ENCODE peak calls at places on chromosomes 13 and 19, in six cellular contexts. P, U, O, Y, H and F are unnamed samples.
A peak's percentile ranks its signal among the peaks of the same experiment; 100 is the strongest.

GRCh38 chr19:38517321-38517720 is 83.8 kb downstream of the RYR1 start:
- DNase-seq in P (no peak), U (no peak), O (no peak), Y (no peak), H (no peak), F (no peak)

GRCh38 chr19:10288662-10289166 is 1.0 kb upstream of the ICAM5 start:
- DNase-seq in P (no peak), U (peak; percentile 67), O (no peak), Y (peak; percentile 45), H (no peak), F (peak; percentile 69)

GRCh38 chr19:18863843-18864362 is 32.1 kb downstream of the CERS1 start:
- DNase-seq in P (no peak), U (no peak), O (no peak), Y (no peak), H (no peak), F (no peak)

GRCh38 chr13:53499551-53499950 is 470.9 kb downstream of the OLFM4 start:
- DNase-seq in P (no peak), U (no peak), O (no peak), Y (no peak), H (no peak), F (no peak)

GRCh38 chr19:20928371-20928770 is 5.3 kb downstream of the ZNF85 start:
- DNase-seq in P (no peak), U (no peak), O (peak; percentile 14), Y (peak; percentile 90), H (no peak), F (peak; percentile 18)

GRCh38 chr13:43835701-43836100 is 43.8 kb downstream of the CCDC122 start:
- DNase-seq in P (no peak), U (no peak), O (no peak), Y (peak; percentile 37), H (no peak), F (peak; percentile 23)

GRCh38 chr13:20451397-20451796 is 74.3 kb downstream of the CRYL1 start:
- DNase-seq in P (no peak), U (no peak), O (no peak), Y (no peak), H (no peak), F (no peak)

GRCh38 chr19:944171-944567 is 18.3 kb downstream of the ARID3A start:
- DNase-seq in P (peak; percentile 85), U (no peak), O (no peak), Y (no peak), H (no peak), F (no peak)

GRCh38 chr19:41149831-41150230 is 35.6 kb downstream of the CYP2F1 start:
- DNase-seq in P (no peak), U (no peak), O (no peak), Y (no peak), H (no peak), F (no peak)

GRCh38 chr19:10537668-10538067 is 6.0 kb upstream of the ATG4D start:
- DNase-seq in P (no peak), U (no peak), O (no peak), Y (no peak), H (no peak), F (no peak)

GRCh38 chr19:17026706-17027427 is at the start of gene CPAMD8:
- DNase-seq in P (peak; percentile 43), U (no peak), O (no peak), Y (no peak), H (peak; percentile 11), F (no peak)

GRCh38 chr19:43467730-43468129 is 2.3 kb upstream of the LYPD3 start:
- DNase-seq in P (no peak), U (no peak), O (peak; percentile 27), Y (peak; percentile 62), H (no peak), F (peak; percentile 41)

GRCh38 chr13:106103779-106104178 is 431.7 kb downstream of the EFNB2 start:
- DNase-seq in P (peak; percentile 61), U (no peak), O (no peak), Y (peak; percentile 56), H (no peak), F (peak; percentile 56)

GRCh38 chr13:41668130-41668757 is 210.9 kb downstream of the RGCC start:
- DNase-seq in P (peak; percentile 88), U (peak; percentile 29), O (peak; percentile 80), Y (peak; percentile 94), H (peak; percentile 74), F (peak; percentile 86)

GRCh38 chr19:29628661-29629385 is 22.7 kb downstream of the POP4 start:
- DNase-seq in P (no peak), U (no peak), O (no peak), Y (no peak), H (no peak), F (no peak)

GRCh38 chr19:40800339-40800996 is 1.5 kb downstream of the EGLN2 start:
- DNase-seq in P (no peak), U (no peak), O (no peak), Y (no peak), H (no peak), F (no peak)

GRCh38 chr13:51221674-51222509 is at the start of gene FAM124A:
- DNase-seq in P (peak; percentile 80), U (peak; percentile 20), O (no peak), Y (peak; percentile 27), H (peak; percentile 36), F (peak; percentile 73)

GRCh38 chr13:81408647-81409046 is 1067.7 kb upstream of the SPRY2 start:
- DNase-seq in P (no peak), U (no peak), O (no peak), Y (no peak), H (no peak), F (no peak)

GRCh38 chr19:54247106-54247930 is 4.7 kb upstream of the LILRA6 start:
- DNase-seq in P (no peak), U (no peak), O (no peak), Y (no peak), H (no peak), F (no peak)

GRCh38 chr19:572891-573825 is 762 bp downstream of the BSG start:
- DNase-seq in P (peak; percentile 70), U (peak; percentile 81), O (no peak), Y (peak; percentile 66), H (peak; percentile 58), F (peak; percentile 88)

GRCh38 chr13:59112375-59112774 is 1051.4 kb downstream of the DIAPH3 start:
- DNase-seq in P (peak; percentile 21), U (peak; percentile 7), O (peak; percentile 2), Y (peak; percentile 96), H (peak; percentile 26), F (peak; percentile 82)

GRCh38 chr13:64725492-64725891 is 2504.6 kb downstream of the PCDH9 start:
- DNase-seq in P (no peak), U (no peak), O (no peak), Y (no peak), H (no peak), F (no peak)

GRCh38 chr13:64718116-64718515 is 2512.0 kb downstream of the PCDH9 start:
- DNase-seq in P (no peak), U (no peak), O (no peak), Y (no peak), H (no peak), F (no peak)

DNA sequence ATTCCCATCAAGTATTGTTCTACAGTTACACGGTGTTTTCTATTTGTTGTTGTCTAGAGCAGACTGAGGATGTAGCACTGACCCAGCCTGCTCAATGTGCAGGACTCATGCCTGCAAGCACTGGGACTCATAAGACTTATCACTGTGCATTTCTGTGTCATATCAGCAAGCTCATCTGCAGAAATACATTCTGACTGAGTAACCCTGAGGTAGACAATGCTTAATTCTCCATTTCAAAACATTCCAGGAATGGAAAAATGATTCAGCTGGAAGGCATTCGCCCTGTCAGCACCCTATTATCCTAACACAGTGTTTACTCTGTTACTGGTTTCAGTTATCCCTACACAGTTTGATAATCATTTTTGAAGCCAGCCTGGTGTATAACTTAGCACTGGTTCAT is 2506.4 kb downstream of the PCDH9 start:
- DNase-seq in P (peak; percentile 52), U (no peak), O (peak; percentile 63), Y (peak; percentile 75), H (no peak), F (peak; percentile 92)
- H3K4me3 ChIP-seq in P (no peak overlapping the region), U (no peak overlapping the region), O (no peak overlapping the region), Y (no peak overlapping the region), H (no peak overlapping the region), F (no peak overlapping the region)

GRCh38 chr19:51407631-51408131 is 9.8 kb downstream of the SIGLEC10 start:
- DNase-seq in P (peak; percentile 50), U (peak; percentile 64), O (no peak), Y (peak; percentile 40), H (no peak), F (peak; percentile 10)
- TF ChIP-seq CTCF in P (peak; percentile 47), U (peak; percentile 79), O (peak; percentile 23), Y (peak; percentile 57), H (no peak), F (peak; percentile 19)

GRCh38 chr19:8366961-8367326 is 3.0 kb downstream of the ANGPTL4 start:
- DNase-seq in P (no peak), U (no peak), O (no peak), Y (peak; percentile 64), H (no peak), F (no peak)
- H3K4me3 ChIP-seq in P (no peak overlapping the region), U (no peak overlapping the region), O (no peak overlapping the region), Y (peak overlapping the region; percentile 23), H (peak overlapping the region; percentile 22), F (peak overlapping the region; percentile 34)

DNA sequence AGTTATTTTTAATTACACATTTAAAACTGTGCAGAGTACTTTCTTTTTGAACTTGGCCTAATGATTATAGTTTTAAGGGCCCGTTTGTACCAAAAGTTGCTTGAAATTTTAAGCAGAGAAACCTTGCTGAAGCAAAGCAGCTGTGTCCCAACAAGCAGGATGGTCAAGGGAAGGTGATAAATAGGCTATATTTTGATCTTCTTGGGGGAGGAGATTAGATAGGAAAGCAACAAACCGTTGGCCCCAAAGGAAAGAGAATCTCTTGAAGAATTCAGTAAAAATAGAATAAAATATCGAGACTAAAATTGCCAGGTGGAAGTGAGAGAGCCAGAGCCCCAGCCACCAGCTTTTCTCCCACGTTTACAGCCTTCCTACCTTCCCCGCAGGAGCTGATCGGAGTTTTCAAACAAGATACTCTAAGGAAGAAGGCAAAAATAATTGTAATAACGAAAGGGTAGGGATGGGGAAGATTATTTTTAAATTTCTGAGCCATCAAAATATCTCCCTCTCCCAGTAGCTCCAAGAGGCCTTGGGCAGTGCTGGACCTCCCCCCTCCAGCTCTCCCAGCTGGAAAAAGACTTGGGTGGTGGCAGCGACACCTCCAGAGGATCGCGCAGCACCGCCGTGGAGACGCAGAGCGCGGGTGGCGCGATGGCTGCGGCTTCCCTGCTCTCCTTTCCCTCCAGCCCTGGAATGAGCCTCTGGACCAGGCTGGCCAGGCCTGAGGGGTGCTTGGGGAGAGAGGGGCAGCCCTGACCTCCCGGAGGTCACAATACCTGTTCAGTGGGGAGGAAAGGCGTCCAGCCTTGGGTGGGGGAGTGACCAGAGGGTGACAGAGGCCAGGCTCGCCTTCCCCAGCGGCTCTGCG is 5.8 kb downstream of the ZIC2 start:
- DNase-seq in P (no peak), U (no peak), O (no peak), Y (no peak), H (no peak), F (no peak)
- TF ChIP-seq CTCF in P (no peak), U (no peak), O (no peak), Y (no peak), H (no peak), F (no peak)

GRCh38 chr19:33805840-33806433 is 9.3 kb downstream of the KCTD15 start:
- DNase-seq in P (no peak), U (no peak), O (no peak), Y (no peak), H (no peak), F (no peak)
- H3K4me3 ChIP-seq in P (no peak overlapping the region), U (no peak overlapping the region), O (no peak overlapping the region), Y (no peak overlapping the region), H (no peak overlapping the region), F (no peak overlapping the region)